ENCODE peak calls at places on chromosomes 5 and 9, in eight cellular contexts. M, R, U, F, G, L, A and I are unnamed samples.

GRCh38 chr5:67303356-67303755 is 106.8 kb upstream of the CD180 start:
- DNase-seq in F (no peak), L (peak), A (no peak), G (peak), U (no peak), R (no peak), M (peak), I (no peak)

GRCh38 chr9:134168731-134169130 is 4.4 kb upstream of the RNU6ATAC start:
- DNase-seq in F (no peak), G (no peak), A (no peak), M (no peak), L (no peak), R (no peak), U (no peak), I (no peak)

GRCh38 chr5:131481569-131481968 is 153.5 kb downstream of the RAPGEF6 start:
- DNase-seq in A (no peak), F (no peak), L (no peak), U (no peak), G (no peak), M (no peak), R (no peak), I (no peak)

GRCh38 chr9:114359801-114360200 is 28.0 kb downstream of the AKNA start:
- DNase-seq in M (no peak), F (no peak), G (no peak), L (no peak), A (no peak), U (no peak), R (no peak), I (no peak)

GRCh38 chr5:130992095-130992494 is 173.0 kb downstream of the HINT1 start:
- DNase-seq in U (no peak), G (peak), L (no peak), F (no peak), M (no peak), R (no peak), A (peak), I (no peak)

GRCh38 chr5:134545070-134545868 is 19.8 kb downstream of the JADE2 start:
- DNase-seq in G (no peak), F (no peak), L (no peak), A (no peak), R (no peak), M (peak), U (no peak), I (no peak)

GRCh38 chr5:147534172-147534951 is 24.5 kb upstream of the DPYSL3 start:
- DNase-seq in M (no peak), A (no peak), R (no peak), G (no peak), F (no peak), L (peak), U (no peak), I (no peak)

GRCh38 chr9:6564370-6564769 is 81.2 kb downstream of the GLDC start:
- DNase-seq in A (no peak), F (no peak), R (no peak), U (no peak), G (no peak), M (no peak), L (peak), I (no peak)

GRCh38 chr9:129665008-129665771 is at the start of gene PRRX2:
- DNase-seq in F (peak), A (no peak), L (no peak), G (no peak), M (no peak), U (peak), R (no peak), I (no peak)